ENCODE peak calls at places on chromosome 14, in seven cellular contexts. P, D, E, J, X, W and F are unnamed samples.

GRCh38 chr14:52052991-52053390 is 15.9 kb downstream of the NID2 start:
- DNase-seq in P (peak), D (no peak), E (no peak), J (no peak), X (no peak), W (no peak), F (no peak)

GRCh38 chr14:104086210-104086660 is 735 bp downstream of the ASPG start:
- DNase-seq in P (no peak), D (no peak), E (no peak), J (no peak), X (no peak), W (no peak), F (no peak)

GRCh38 chr14:24895622-24896021 is 154.3 kb downstream of the STXBP6 start:
- DNase-seq in P (no peak), D (no peak), E (no peak), J (no peak), X (no peak), W (no peak), F (no peak)

GRCh38 chr14:71720978-71721624 is 211.1 kb upstream of the RGS6 start:
- DNase-seq in P (peak), D (peak), E (peak), J (peak), X (peak), W (peak), F (peak)

GRCh38 chr14:89041245-89041585 is 216.8 kb downstream of the TTC8 start:
- DNase-seq in P (peak), D (no peak), E (no peak), J (no peak), X (no peak), W (peak), F (no peak)

GRCh38 chr14:76261371-76261811 is 109.7 kb downstream of the GPATCH2L start:
- DNase-seq in P (peak), D (no peak), E (no peak), J (no peak), X (no peak), W (no peak), F (no peak)

GRCh38 chr14:100523536-100524025 is 63.6 kb downstream of the BEGAIN start:
- DNase-seq in P (no peak), D (no peak), E (peak), J (peak), X (no peak), W (peak), F (no peak)

GRCh38 chr14:50928002-50928635 is 16.2 kb downstream of the PYGL start:
- DNase-seq in P (peak), D (peak), E (peak), J (no peak), X (no peak), W (no peak), F (no peak)

GRCh38 chr14:55571125-55571889 is 8.7 kb upstream of the KTN1 start:
- DNase-seq in P (no peak), D (no peak), E (no peak), J (no peak), X (no peak), W (no peak), F (no peak)